ENCODE peak calls at places on chromosomes 7 and 10, in four cellular contexts. L is A549, X is K562, R is HepG2. N is an unnamed sample.

GRCh38 chr7:155211761-155212160 is 85.9 kb upstream of the INSIG1 start:
- DNase-seq in X (no peak), L (no peak), R (no peak), N (no peak)

GRCh38 chr10:79137404-79137803 is 68.6 kb downstream of the ZMIZ1 start:
- DNase-seq in R (no peak), L (no peak), X (no peak), N (no peak)

GRCh38 chr7:135650831-135651573 is 11.3 kb upstream of the STMP1 start:
- DNase-seq in L (no peak), X (peak), R (no peak), N (no peak)

GRCh38 chr10:30365883-30366282 is 16.8 kb upstream of the MTPAP start:
- DNase-seq in L (no peak), R (no peak), X (no peak), N (no peak)

GRCh38 chr7:12557282-12557681 is 13.2 kb upstream of the SCIN start:
- DNase-seq in L (no peak), X (no peak), R (no peak), N (no peak)

GRCh38 chr7:159306012-159306411 is 161.3 kb upstream of the VIPR2 start:
- DNase-seq in L (no peak), R (no peak), X (no peak), N (no peak)

GRCh38 chr10:11425288-11425595 is 186.2 kb downstream of the USP6NL start:
- DNase-seq in L (no peak), X (no peak), R (no peak), N (no peak)

GRCh38 chr7:29565186-29565540 is 1.5 kb downstream of the PRR15 start:
- DNase-seq in L (no peak), R (no peak), X (no peak), N (no peak)

GRCh38 chr7:75056476-75056875 is 17.1 kb downstream of the RCC1L start:
- DNase-seq in L (no peak), X (no peak), R (no peak), N (no peak)

GRCh38 chr7:116952640-116953371 is 495 bp upstream of the ST7 start:
- DNase-seq in L (peak), R (peak), X (peak), N (peak)

GRCh38 chr7:159031135-159031701 is 113.4 kb downstream of the VIPR2 start:
- DNase-seq in X (peak), R (no peak), L (no peak), N (peak)

GRCh38 chr7:30478349-30479228 is at the start of gene NOD1:
- DNase-seq in L (peak), X (peak), R (peak), N (peak)

GRCh38 chr10:1515780-1516491 is 221.4 kb downstream of the ADARB2 start:
- DNase-seq in X (no peak), R (no peak), L (no peak), N (no peak)

GRCh38 chr7:26868841-26869505 is 4.6 kb upstream of the SKAP2 start:
- DNase-seq in X (no peak), R (no peak), L (no peak), N (no peak)

GRCh38 chr7:6012355-6013104 is 3.5 kb downstream of the AIMP2 start:
- DNase-seq in X (no peak), R (no peak), L (no peak), N (no peak)

GRCh38 chr7:52271663-52272062 is 763.8 kb upstream of the POM121L12 start:
- DNase-seq in R (no peak), X (no peak), L (no peak), N (no peak)

GRCh38 chr7:23713285-23714235 is 3.5 kb downstream of the STK31 start:
- DNase-seq in R (peak), L (no peak), X (no peak), N (no peak)

GRCh38 chr7:129864042-129864441 is 88.7 kb downstream of the UBE2H start:
- DNase-seq in R (no peak), L (no peak), X (no peak), N (no peak)

GRCh38 chr10:76492026-76492425 is 1060.6 kb downstream of the LRMDA start:
- DNase-seq in X (no peak), R (no peak), L (no peak), N (no peak)

GRCh38 chr7:159091480-159092475 is 52.9 kb downstream of the VIPR2 start:
- DNase-seq in X (no peak), R (no peak), L (no peak), N (no peak)

GRCh38 chr7:1924185-1924817 is 254.2 kb downstream of the ELFN1 start:
- DNase-seq in X (no peak), L (no peak), R (no peak), N (no peak)

GRCh38 chr10:3000063-3000462 is 67.3 kb upstream of the PFKP start:
- DNase-seq in X (no peak), L (no peak), R (no peak), N (no peak)

GRCh38 chr7:82050134-82050533 is 280.3 kb upstream of the HGF start:
- DNase-seq in X (no peak), R (peak), L (peak), N (no peak)

GRCh38 chr7:37391791-37392672 is 56.6 kb downstream of the ELMO1 start:
- DNase-seq in X (no peak), R (no peak), L (no peak), N (no peak)

GRCh38 chr7:157712666-157713235 is 375.9 kb downstream of the DNAJB6 start:
- DNase-seq in X (no peak), R (no peak), L (no peak), N (no peak)

GRCh38 chr10:73910764-73911552 is at the start of gene PLAU:
- DNase-seq in X (peak), L (no peak), R (no peak), N (peak)

GRCh38 chr7:44983742-44984477 is 5.1 kb upstream of the MYO1G start:
- DNase-seq in R (no peak), X (no peak), L (no peak), N (no peak)

GRCh38 chr7:122273117-122273516 is 31.4 kb downstream of the FEZF1 start:
- DNase-seq in L (no peak), R (no peak), X (no peak), N (no peak)

GRCh38 chr10:24824536-24824935 is 100.8 kb upstream of the ARHGAP21 start:
- DNase-seq in L (no peak), X (no peak), R (no peak), N (no peak)

GRCh38 chr7:132028144-132028920 is 471.9 kb upstream of the PODXL start:
- DNase-seq in R (no peak), L (no peak), X (no peak), N (no peak)

GRCh38 chr10:13801907-13802288 is 215.1 kb downstream of the PRPF18 start:
- DNase-seq in X (no peak), L (no peak), R (no peak), N (no peak)

GRCh38 chr10:95391164-95391563 is 100.4 kb upstream of the PDLIM1 start:
- DNase-seq in X (no peak), R (no peak), L (no peak), N (no peak)

GRCh38 chr10:3972460-3973366 is 187.7 kb upstream of the KLF6 start:
- DNase-seq in R (no peak), X (no peak), L (no peak), N (no peak)

GRCh38 chr10:130169136-130169888 is 33.1 kb downstream of the GLRX3 start:
- DNase-seq in L (no peak), R (no peak), X (no peak), N (no peak)
- TF ChIP-seq NR3C1 in L (no peak), R (no peak), X (no peak), N (no peak)

GRCh38 chr7:668139-668871 is 58.2 kb upstream of the DNAAF5 start:
- DNase-seq in L (no peak), X (no peak), R (no peak), N (no peak)

GRCh38 chr7:665251-665650 is 61.2 kb upstream of the DNAAF5 start:
- DNase-seq in X (no peak), R (peak), L (no peak), N (peak)

GRCh38 chr7:666454-667292 is 59.8 kb upstream of the DNAAF5 start:
- DNase-seq in R (no peak), L (no peak), X (no peak), N (no peak)

GRCh38 chr7:664402-664775 is 62.1 kb upstream of the DNAAF5 start:
- DNase-seq in R (no peak), X (no peak), L (no peak), N (no peak)

GRCh38 chr7:665751-666453 is 60.6 kb upstream of the DNAAF5 start:
- DNase-seq in R (no peak), X (no peak), L (no peak), N (peak)
- TF ChIP-seq NR3C1 in R (no peak), X (no peak), L (no peak), N (no peak)

GRCh38 chr10:129756912-129757861 is 206.9 kb downstream of the EBF3 start:
- DNase-seq in L (no peak), R (no peak), X (no peak), N (peak)
- TF ChIP-seq NR3C1 in L (no peak), R (no peak), X (no peak), N (no peak)

DNA sequence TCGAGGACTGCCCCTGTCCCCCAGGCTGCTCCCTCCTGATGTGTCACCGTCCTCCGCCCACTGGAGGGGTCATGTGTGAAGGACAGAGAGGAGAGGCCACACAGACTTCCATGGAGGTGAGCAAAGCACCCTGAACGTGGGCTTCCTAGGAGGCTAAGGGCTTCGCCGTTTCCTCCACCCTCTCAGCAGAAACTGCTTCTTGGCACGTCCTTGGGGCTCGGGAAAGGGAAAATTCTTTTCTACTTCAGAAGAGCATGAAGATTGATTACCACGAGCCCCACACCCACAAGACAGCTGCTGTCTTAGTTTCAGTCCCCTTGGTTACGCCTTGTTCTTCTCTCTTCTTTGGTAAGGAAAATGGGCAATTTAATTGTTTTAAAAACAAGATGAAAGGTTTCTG is 218.2 kb downstream of the CCDC3 start:
- DNase-seq in R (no peak), X (no peak), L (no peak), N (no peak)
- TF ChIP-seq NR3C1 in R (no peak), X (no peak), L (no peak), N (no peak)

DNA sequence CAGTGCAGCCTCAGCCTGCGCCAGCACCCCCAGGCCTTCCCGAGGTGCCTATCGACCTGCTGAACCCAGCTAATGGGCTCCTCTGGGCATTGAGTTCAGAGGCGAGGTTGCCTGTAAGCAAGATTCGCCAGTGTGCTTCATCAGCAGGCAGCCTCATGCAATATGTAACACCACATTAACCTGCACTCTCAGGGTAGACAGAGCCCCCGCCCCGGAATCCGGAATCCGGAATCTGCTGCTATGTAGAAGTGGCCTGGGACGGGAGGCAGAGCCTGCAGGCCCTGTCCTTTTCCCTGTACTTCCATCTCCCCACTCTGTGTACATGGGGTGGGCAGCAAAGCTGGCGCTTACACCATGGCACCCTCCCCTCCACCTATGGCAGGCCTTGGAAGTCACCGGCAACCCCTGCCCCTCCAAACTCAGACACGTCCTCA is 83.9 kb upstream of the RET start:
- DNase-seq in R (no peak), X (no peak), L (no peak), N (no peak)
- TF ChIP-seq NR3C1 in R (no peak), X (no peak), L (no peak), N (no peak)

GRCh38 chr10:63392224-63392623 is 73.6 kb downstream of the JMJD1C start:
- DNase-seq in X (no peak), L (no peak), R (no peak), N (no peak)

GRCh38 chr10:63391812-63392211 is 74.0 kb downstream of the JMJD1C start:
- DNase-seq in L (no peak), X (no peak), R (no peak), N (no peak)

GRCh38 chr10:63388421-63389031 is 77.3 kb downstream of the JMJD1C start:
- DNase-seq in L (no peak), R (no peak), X (no peak), N (no peak)

GRCh38 chr10:63393050-63393449 is 72.7 kb downstream of the JMJD1C start:
- DNase-seq in X (no peak), R (no peak), L (no peak), N (no peak)

GRCh38 chr10:63390521-63390920 is 75.3 kb downstream of the JMJD1C start:
- DNase-seq in L (no peak), X (no peak), R (no peak), N (no peak)
- TF ChIP-seq NR3C1 in L (no peak), X (no peak), R (no peak), N (no peak)